ENCODE peak calls at places on chromosomes 4 and X, in eight cellular contexts. P is hepatocyte; D is Calu3; R is CD8-positive, alpha-beta T cell; V is adrenal gland; S is mesothelial cell of epicardium; F is HFF-Myc; X is astrocyte of the spinal cord. G is an unnamed sample.

GRCh38 chr4:148007303-148007702 is 275.4 kb downstream of the ARHGAP10 start:
- DNase-seq in V (peak), F (peak), P (peak), S (no peak), X (peak), R (no peak), D (no peak), G (no peak)

GRCh38 chr4:75786938-75787337 is 62.6 kb downstream of the USO1 start:
- DNase-seq in X (no peak), F (no peak), D (no peak), P (no peak), V (no peak), R (no peak), S (no peak), G (no peak)

GRCh38 chr4:47221721-47222120 is 190.4 kb downstream of the GABRB1 start:
- DNase-seq in F (no peak), S (no peak), V (no peak), D (no peak), R (no peak), X (peak), P (peak), G (no peak)

GRCh38 chr4:156188596-156188995 is 234.9 kb upstream of the CTSO start:
- DNase-seq in P (no peak), D (no peak), F (no peak), X (no peak), V (no peak), R (no peak), S (no peak), G (no peak)

GRCh38 chr4:183618681-183619080 is 40.3 kb downstream of the RWDD4 start:
- DNase-seq in P (peak), R (no peak), S (no peak), D (no peak), V (no peak), F (no peak), X (no peak), G (no peak)

GRCh38 chr4:9891740-9892139 is 110.3 kb downstream of the DRD5 start:
- DNase-seq in V (no peak), F (no peak), S (no peak), X (no peak), R (no peak), P (no peak), D (no peak), G (no peak)

GRCh38 chr4:109179089-109179488 is 123.4 kb downstream of the COL25A1 start:
- DNase-seq in D (no peak), V (no peak), R (no peak), P (no peak), S (no peak), X (no peak), F (no peak), G (no peak)

GRCh38 chr4:60744767-60745166 is 455.4 kb upstream of the ADGRL3 start:
- DNase-seq in S (no peak), X (no peak), V (no peak), R (no peak), F (no peak), D (no peak), P (no peak), G (no peak)

GRCh38 chr4:24032371-24032989 is 142.6 kb upstream of the PPARGC1A start:
- DNase-seq in F (no peak), V (peak), X (peak), R (no peak), P (peak), D (peak), S (no peak), G (no peak)

GRCh38 chr4:147060171-147060931 is 114.7 kb upstream of the TTC29 start:
- DNase-seq in D (no peak), X (peak), V (no peak), S (no peak), R (no peak), P (no peak), F (no peak), G (no peak)

GRCh38 chr4:184825394-184826314 is at the start of gene ACSL1:
- DNase-seq in R (peak), S (peak), X (peak), V (peak), F (no peak), D (peak), P (peak), G (peak)
- TF ChIP-seq CTCF in R (no peak), S (no peak), X (no peak), V (no peak), F (no peak), D (no peak), P (no peak), G (no peak)

GRCh38 chrX:69424161-69424560 is 80.0 kb upstream of the NALF2 start:
- DNase-seq in F (no peak), D (peak), R (no peak), S (no peak), X (peak), P (peak), V (no peak), G (no peak)
- TF ChIP-seq CTCF in F (peak), D (no peak), R (no peak), S (no peak), X (peak), P (peak), V (peak), G (no peak)

GRCh38 chr4:99205104-99205979 is 13.7 kb downstream of the ADH6 start:
- DNase-seq in P (peak), X (peak), F (peak), V (no peak), R (no peak), D (no peak), S (no peak), G (no peak)

GRCh38 chr4:99202536-99202935 is 16.5 kb downstream of the ADH6 start:
- DNase-seq in V (peak), R (no peak), F (no peak), D (no peak), P (no peak), S (no peak), X (no peak), G (no peak)

GRCh38 chr4:99200148-99200547 is 18.9 kb downstream of the ADH6 start:
- DNase-seq in S (no peak), V (no peak), R (no peak), P (no peak), D (no peak), F (no peak), X (no peak), G (no peak)

GRCh38 chr4:99202094-99202493 is 17.0 kb downstream of the ADH6 start:
- DNase-seq in F (no peak), S (no peak), V (no peak), D (no peak), P (no peak), X (no peak), R (no peak), G (no peak)

GRCh38 chr4:99201687-99202086 is 17.4 kb downstream of the ADH6 start:
- DNase-seq in S (no peak), R (no peak), P (no peak), D (no peak), X (peak), V (no peak), F (no peak), G (no peak)
- TF ChIP-seq CTCF in S (no peak), R (no peak), P (peak), D (no peak), X (no peak), V (no peak), F (no peak), G (no peak)

DNA sequence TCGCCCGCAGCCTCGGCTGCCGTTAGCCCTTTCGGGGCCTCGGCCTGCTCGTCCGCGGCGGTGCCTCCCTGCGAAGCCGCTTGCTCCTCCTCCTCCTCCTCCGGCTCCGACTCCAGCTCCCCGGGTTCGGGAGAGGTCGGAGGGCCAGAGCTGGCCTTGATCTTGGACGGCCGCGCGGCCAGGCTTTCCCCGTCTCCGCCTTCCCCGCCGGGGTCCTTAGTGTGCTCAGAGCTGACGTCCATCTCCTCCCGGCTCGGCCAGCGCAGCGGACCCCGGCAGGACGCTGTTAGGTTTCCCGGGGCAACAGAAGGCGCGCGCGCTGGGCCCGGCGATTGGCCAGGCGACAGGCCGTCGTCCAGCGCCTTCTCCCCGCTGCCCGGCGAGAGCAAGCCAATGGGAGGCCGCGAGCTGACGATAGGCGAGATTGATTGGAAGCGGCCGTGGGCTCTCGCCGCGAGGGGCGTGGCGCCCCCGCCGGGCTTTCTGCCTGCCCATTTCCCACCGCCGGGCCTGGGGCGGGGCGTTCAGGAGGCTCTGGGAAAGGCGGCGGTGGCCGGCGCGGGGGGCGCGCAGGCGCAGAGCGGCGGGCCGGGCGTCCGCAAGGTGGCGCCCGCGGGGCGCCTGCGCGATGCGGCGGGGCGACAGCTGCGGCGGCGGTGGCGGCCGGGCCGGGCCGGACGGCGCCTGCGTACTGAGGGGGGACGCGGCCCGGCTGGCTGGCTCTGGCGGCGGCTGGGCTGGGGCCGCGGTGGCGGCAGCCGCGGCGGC is at the start of gene TADA2B:
- DNase-seq in X (peak), V (peak), S (peak), R (peak), P (peak), F (peak), D (peak), G (peak)
- TF ChIP-seq CTCF in X (peak), V (peak), S (peak), R (no peak), P (no peak), F (no peak), D (no peak), G (no peak)